ENCODE peak calls at places on chromosomes 13 and 19, in four cellular contexts. L is K562, Q is GM12878, V is HL-60. R is an unnamed sample.

GRCh38 chr19:39110263-39110967 is 15.2 kb upstream of the PAK4 start:
- DNase-seq in L (peak), V (peak), Q (no peak), R (peak)

GRCh38 chr13:113291997-113292862 is 4.8 kb upstream of the LAMP1 start:
- DNase-seq in Q (no peak), L (peak), V (peak), R (no peak)

GRCh38 chr19:1181606-1182005 is 7.5 kb upstream of the SBNO2 start:
- DNase-seq in Q (no peak), V (no peak), L (no peak), R (no peak)

GRCh38 chr13:51873837-51874236 is 12.1 kb downstream of the CCDC70 start:
- DNase-seq in V (no peak), L (no peak), Q (no peak), R (no peak)

GRCh38 chr13:30169442-30169841 is 137.9 kb downstream of the KATNAL1 start:
- DNase-seq in V (no peak), Q (no peak), L (no peak), R (no peak)

GRCh38 chr13:39296193-39296592 is 257.9 kb downstream of the NHLRC3 start:
- DNase-seq in V (no peak), Q (no peak), L (no peak), R (no peak)

GRCh38 chr19:16531380-16531669 is 10.9 kb downstream of the CHERP start:
- DNase-seq in Q (no peak), V (no peak), L (no peak), R (no peak)

GRCh38 chr13:71860547-71861131 is 6.4 kb downstream of the DACH1 start:
- DNase-seq in L (no peak), Q (no peak), V (no peak), R (no peak)

GRCh38 chr13:46288570-46289259 is 77.0 kb downstream of the LRRC63 start:
- DNase-seq in V (peak), L (peak), Q (peak), R (no peak)

GRCh38 chr13:96130818-96131217 is 40.9 kb downstream of the HS6ST3 start:
- DNase-seq in L (no peak), Q (no peak), V (no peak), R (no peak)

GRCh38 chr13:112161441-112162301 is 94.7 kb downstream of the SOX1 start:
- DNase-seq in Q (no peak), L (no peak), V (no peak), R (no peak)

GRCh38 chr19:57034544-57034943 is 85.2 kb upstream of the USP29 start:
- DNase-seq in V (no peak), Q (no peak), L (no peak), R (no peak)

GRCh38 chr19:31127132-31127967 is 221.9 kb downstream of the TSHZ3 start:
- DNase-seq in Q (no peak), V (no peak), L (no peak), R (no peak)

GRCh38 chr13:27194895-27195764 is 23.5 kb upstream of the USP12 start:
- DNase-seq in Q (no peak), L (peak), V (no peak), R (no peak)

GRCh38 chr19:1261512-1261862 is 7.6 kb upstream of the CIRBP start:
- DNase-seq in L (no peak), Q (no peak), V (peak), R (no peak)

GRCh38 chr19:19040417-19040816 is 7.0 kb downstream of the ARMC6 start:
- DNase-seq in Q (no peak), L (no peak), V (no peak), R (no peak)

GRCh38 chr13:33182729-33183128 is 102.8 kb downstream of the STARD13 start:
- DNase-seq in V (no peak), L (no peak), Q (no peak), R (no peak)

GRCh38 chr19:37999309-38000213 is 92.6 kb downstream of the SIPA1L3 start:
- DNase-seq in L (no peak), Q (no peak), V (no peak), R (no peak)

GRCh38 chr13:30115257-30115600 is 192.1 kb downstream of the KATNAL1 start:
- DNase-seq in L (no peak), Q (no peak), V (no peak), R (no peak)

GRCh38 chr19:35088514-35088913 is 27.1 kb upstream of the FXYD3 start:
- DNase-seq in V (no peak), Q (no peak), L (no peak), R (no peak)

GRCh38 chr13:20815469-20815868 is 41.7 kb upstream of the EEF1AKMT1 start:
- DNase-seq in Q (no peak), L (no peak), V (no peak), R (no peak)

GRCh38 chr19:55098716-55099556 is 18.5 kb downstream of the PPP1R12C start:
- DNase-seq in L (no peak), Q (no peak), V (peak), R (no peak)

GRCh38 chr13:43574601-43575000 is 212.2 kb downstream of the ENOX1 start:
- DNase-seq in L (no peak), V (no peak), Q (no peak), R (no peak)

GRCh38 chr19:34023381-34023780 is 148.9 kb upstream of the LSM14A start:
- DNase-seq in L (no peak), V (no peak), Q (no peak), R (no peak)
- TF ChIP-seq SPI1 in L (no peak), V (no peak), Q (no peak), R (no peak)

DNA sequence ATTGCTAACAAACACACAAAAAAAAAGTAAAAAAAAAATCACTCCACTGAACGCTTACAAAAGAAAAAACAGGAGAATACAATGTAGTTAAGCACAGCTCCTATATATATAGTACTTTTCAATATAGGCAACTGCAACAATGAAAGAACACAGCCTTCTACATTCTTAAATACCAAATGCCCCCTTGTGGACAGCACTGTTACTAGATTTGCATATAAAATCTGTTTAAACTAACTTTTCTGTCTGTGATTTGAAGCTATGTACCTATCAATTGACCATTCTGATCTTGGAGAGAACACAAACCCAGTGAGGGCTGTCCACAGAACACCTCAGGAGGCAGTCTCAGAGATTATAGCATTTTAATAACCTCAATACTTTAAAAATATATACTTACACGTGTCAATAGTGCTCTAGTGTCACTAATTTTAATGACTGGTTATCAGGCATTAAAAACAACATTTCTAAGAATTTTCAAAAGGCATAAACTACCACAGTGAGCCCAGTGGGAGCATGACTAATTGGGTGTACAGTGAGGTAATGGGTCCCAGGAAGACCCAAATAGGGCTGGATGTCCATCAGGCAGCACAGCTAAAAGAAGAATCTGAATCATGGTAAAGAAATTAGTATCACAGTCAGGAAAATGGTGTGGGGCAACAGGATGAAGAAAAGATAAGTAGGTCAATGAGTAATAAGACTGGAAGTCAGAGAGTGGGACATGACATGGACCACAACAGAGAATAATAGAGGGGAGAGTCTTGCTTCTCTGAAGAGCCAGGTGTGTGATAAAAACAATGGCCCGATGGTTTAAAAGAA is 22.2 kb downstream of the CCDC169 start:
- DNase-seq in L (peak), Q (no peak), V (peak), R (no peak)
- TF ChIP-seq SPI1 in L (no peak), Q (no peak), V (no peak), R (no peak)

GRCh38 chr13:22138947-22139346 is 468.1 kb downstream of the FGF9 start:
- DNase-seq in Q (no peak), V (no peak), L (no peak), R (no peak)

GRCh38 chr13:22143671-22144070 is 472.8 kb downstream of the FGF9 start:
- DNase-seq in Q (no peak), L (no peak), V (no peak), R (no peak)

GRCh38 chr13:22144806-22145205 is 473.9 kb downstream of the FGF9 start:
- DNase-seq in V (no peak), Q (no peak), L (no peak), R (no peak)

GRCh38 chr13:22137361-22138050 is 466.6 kb downstream of the FGF9 start:
- DNase-seq in Q (no peak), V (no peak), L (no peak), R (no peak)

GRCh38 chr13:22141636-22142035 is 470.8 kb downstream of the FGF9 start:
- DNase-seq in V (no peak), L (no peak), Q (no peak), R (no peak)
- TF ChIP-seq SPI1 in V (no peak), L (no peak), Q (no peak), R (no peak)

GRCh38 chr19:50178320-50178719 is 15.2 kb upstream of the IZUMO2 start:
- DNase-seq in Q (no peak), V (no peak), L (no peak), R (no peak)
- TF ChIP-seq SPI1 in Q (no peak), V (no peak), L (no peak), R (no peak)

GRCh38 chr19:6963937-6964336 is 57.3 kb downstream of the MBD3L2B start:
- DNase-seq in Q (no peak), L (peak), V (peak), R (no peak)
- TF ChIP-seq SPI1 in Q (no peak), L (no peak), V (no peak), R (no peak)

DNA sequence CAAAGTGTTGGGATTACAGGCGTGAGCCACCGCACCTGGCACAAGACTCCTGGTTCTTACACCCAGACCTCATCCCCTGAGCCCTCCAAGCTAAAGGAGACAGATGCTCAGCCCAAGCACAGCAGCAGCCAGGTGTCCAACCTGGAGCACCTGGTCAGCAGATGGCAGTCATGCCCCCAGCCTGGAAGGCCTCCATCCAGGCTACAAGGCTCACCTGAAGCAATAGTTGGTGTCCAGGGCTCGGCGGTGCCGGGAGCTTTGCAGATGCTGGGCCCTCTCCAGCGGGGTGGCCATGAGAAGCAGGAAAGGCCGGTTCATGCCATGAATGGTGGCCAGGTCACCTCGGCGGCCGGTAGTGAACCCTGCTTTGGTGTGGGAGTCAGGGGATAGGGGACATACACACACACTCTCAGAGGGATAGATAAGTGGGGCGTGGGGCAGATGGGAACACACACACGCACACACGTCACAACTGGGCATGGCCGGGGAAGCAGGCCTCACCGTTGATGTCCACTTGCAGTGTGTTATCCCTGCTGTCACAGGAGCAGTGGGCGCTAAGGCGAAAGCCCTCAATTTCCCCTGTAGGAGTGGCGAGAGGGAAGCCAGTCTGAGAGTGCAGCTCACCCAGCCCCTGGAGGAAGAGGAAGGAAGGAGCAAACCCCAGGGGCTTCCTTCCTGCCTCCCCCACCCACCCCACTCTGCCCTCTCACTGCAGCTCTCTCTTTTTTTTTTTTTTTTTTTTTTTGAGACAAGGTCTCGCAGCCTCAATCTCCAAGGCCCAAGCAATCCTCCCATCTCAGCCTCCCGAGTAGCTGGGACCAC is 11.8 kb downstream of the TGFB1 start:
- DNase-seq in V (no peak), L (no peak), Q (no peak), R (no peak)
- TF ChIP-seq SPI1 in V (no peak), L (no peak), Q (no peak), R (no peak)

DNA sequence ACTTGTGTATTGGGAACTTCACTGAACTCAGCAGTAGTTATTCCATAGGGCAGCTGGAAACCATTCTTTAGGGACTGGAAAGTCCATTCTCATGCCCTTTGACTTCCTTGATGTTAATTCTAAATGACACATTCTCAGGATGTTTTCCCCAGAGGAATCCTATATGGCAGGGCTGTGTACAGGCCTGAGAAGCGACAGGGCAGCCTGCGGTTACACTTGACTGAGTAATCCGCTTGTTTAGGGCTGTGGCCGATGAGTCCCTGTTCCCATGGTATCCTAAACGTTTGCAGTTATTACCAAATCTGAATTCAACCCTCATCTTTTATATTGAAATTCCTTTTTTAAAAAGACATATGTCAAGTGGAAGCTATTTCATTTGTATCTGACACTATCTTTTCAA is 83.5 kb downstream of the COL4A2 start:
- DNase-seq in Q (no peak), L (no peak), V (no peak), R (no peak)
- TF ChIP-seq SPI1 in Q (no peak), L (no peak), V (no peak), R (no peak)